ENCODE peak calls at places on chromosomes 6 and 20, in ten cellular contexts. One of them, this sample, is unnamed.

GRCh38 chr20:38825901-38826625 is 20.6 kb downstream of the PPP1R16B start:
- DNase-seq in pancreas: peak
- DNase-seq in endothelial cell: no peak
- DNase-seq in neural crest cell: no peak
- DNase-seq in AG10803: peak
- DNase-seq in glutamatergic neuron: no peak
- DNase-seq in left ventricle myocardium inferior: no peak
- DNase-seq in brain microvascular endothelial cell: peak
- DNase-seq in HFF-Myc: peak
- DNase-seq in AG09309: peak
- DNase-seq in this sample: peak

GRCh38 chr20:2986466-2986865 is 57.0 kb upstream of the GNRH2 start:
- DNase-seq in neural crest cell: no peak
- DNase-seq in left ventricle myocardium inferior: no peak
- DNase-seq in AG10803: peak
- DNase-seq in glutamatergic neuron: no peak
- DNase-seq in pancreas: no peak
- DNase-seq in endothelial cell: no peak
- DNase-seq in AG09309: no peak
- DNase-seq in brain microvascular endothelial cell: no peak
- DNase-seq in HFF-Myc: no peak
- DNase-seq in this sample: no peak

GRCh38 chr6:125271486-125272159 is 30.1 kb downstream of the HDDC2 start:
- DNase-seq in left ventricle myocardium inferior: no peak
- DNase-seq in HFF-Myc: no peak
- DNase-seq in glutamatergic neuron: no peak
- DNase-seq in endothelial cell: no peak
- DNase-seq in brain microvascular endothelial cell: no peak
- DNase-seq in AG09309: no peak
- DNase-seq in pancreas: no peak
- DNase-seq in neural crest cell: no peak
- DNase-seq in AG10803: peak
- DNase-seq in this sample: no peak

GRCh38 chr6:17156966-17157365 is 55.1 kb downstream of the STMND1 start:
- DNase-seq in endothelial cell: no peak
- DNase-seq in AG09309: no peak
- DNase-seq in brain microvascular endothelial cell: no peak
- DNase-seq in neural crest cell: no peak
- DNase-seq in left ventricle myocardium inferior: no peak
- DNase-seq in HFF-Myc: no peak
- DNase-seq in glutamatergic neuron: no peak
- DNase-seq in pancreas: no peak
- DNase-seq in AG10803: no peak
- DNase-seq in this sample: no peak

GRCh38 chr20:50663095-50663821 is 28.1 kb downstream of the RIPOR3 start:
- DNase-seq in pancreas: peak
- DNase-seq in HFF-Myc: no peak
- DNase-seq in endothelial cell: no peak
- DNase-seq in glutamatergic neuron: no peak
- DNase-seq in neural crest cell: no peak
- DNase-seq in AG09309: no peak
- DNase-seq in left ventricle myocardium inferior: peak
- DNase-seq in AG10803: no peak
- DNase-seq in brain microvascular endothelial cell: no peak
- DNase-seq in this sample: no peak

GRCh38 chr6:119353696-119354095 is 4.1 kb upstream of the MAN1A1 start:
- DNase-seq in neural crest cell: no peak
- DNase-seq in pancreas: no peak
- DNase-seq in AG10803: no peak
- DNase-seq in endothelial cell: no peak
- DNase-seq in glutamatergic neuron: no peak
- DNase-seq in HFF-Myc: no peak
- DNase-seq in left ventricle myocardium inferior: no peak
- DNase-seq in brain microvascular endothelial cell: no peak
- DNase-seq in AG09309: no peak
- DNase-seq in this sample: no peak

GRCh38 chr20:25372584-25373336 is 17.9 kb downstream of the ABHD12 start:
- DNase-seq in brain microvascular endothelial cell: peak
- DNase-seq in left ventricle myocardium inferior: no peak
- DNase-seq in AG10803: peak
- DNase-seq in endothelial cell: no peak
- DNase-seq in pancreas: no peak
- DNase-seq in neural crest cell: no peak
- DNase-seq in glutamatergic neuron: no peak
- DNase-seq in HFF-Myc: peak
- DNase-seq in AG09309: peak
- DNase-seq in this sample: peak

GRCh38 chr6:148935705-148936306 is 189.0 kb downstream of the UST start:
- DNase-seq in neural crest cell: no peak
- DNase-seq in brain microvascular endothelial cell: peak
- DNase-seq in endothelial cell: no peak
- DNase-seq in glutamatergic neuron: no peak
- DNase-seq in left ventricle myocardium inferior: no peak
- DNase-seq in AG10803: peak
- DNase-seq in HFF-Myc: no peak
- DNase-seq in AG09309: peak
- DNase-seq in pancreas: no peak
- DNase-seq in this sample: no peak

GRCh38 chr6:15874821-15875220 is 212.0 kb upstream of the DTNBP1 start:
- DNase-seq in neural crest cell: no peak
- DNase-seq in glutamatergic neuron: no peak
- DNase-seq in left ventricle myocardium inferior: no peak
- DNase-seq in brain microvascular endothelial cell: peak
- DNase-seq in AG09309: no peak
- DNase-seq in pancreas: no peak
- DNase-seq in HFF-Myc: no peak
- DNase-seq in endothelial cell: no peak
- DNase-seq in AG10803: peak
- DNase-seq in this sample: no peak

GRCh38 chr20:17641993-17642392 is 40.0 kb downstream of the RRBP1 start:
- DNase-seq in pancreas: no peak
- DNase-seq in brain microvascular endothelial cell: no peak
- DNase-seq in endothelial cell: no peak
- DNase-seq in neural crest cell: no peak
- DNase-seq in glutamatergic neuron: no peak
- DNase-seq in HFF-Myc: no peak
- DNase-seq in AG09309: no peak
- DNase-seq in AG10803: no peak
- DNase-seq in left ventricle myocardium inferior: peak
- DNase-seq in this sample: no peak

GRCh38 chr6:129267028-129267427 is 384.1 kb downstream of the LAMA2 start:
- DNase-seq in AG09309: no peak
- DNase-seq in endothelial cell: no peak
- DNase-seq in HFF-Myc: no peak
- DNase-seq in neural crest cell: no peak
- DNase-seq in glutamatergic neuron: peak
- DNase-seq in pancreas: no peak
- DNase-seq in AG10803: no peak
- DNase-seq in brain microvascular endothelial cell: no peak
- DNase-seq in left ventricle myocardium inferior: no peak
- DNase-seq in this sample: no peak

GRCh38 chr20:38730989-38731737 is 6.9 kb downstream of the SLC32A1 start:
- DNase-seq in HFF-Myc: no peak
- DNase-seq in AG10803: peak
- DNase-seq in neural crest cell: peak
- DNase-seq in endothelial cell: peak
- DNase-seq in pancreas: peak
- DNase-seq in AG09309: no peak
- DNase-seq in glutamatergic neuron: peak
- DNase-seq in left ventricle myocardium inferior: peak
- DNase-seq in brain microvascular endothelial cell: peak
- DNase-seq in this sample: no peak

GRCh38 chr6:84074988-84075781 is 41.6 kb downstream of the MRAP2 start:
- DNase-seq in AG10803: peak
- DNase-seq in pancreas: no peak
- DNase-seq in endothelial cell: no peak
- DNase-seq in glutamatergic neuron: no peak
- DNase-seq in AG09309: no peak
- DNase-seq in left ventricle myocardium inferior: no peak
- DNase-seq in brain microvascular endothelial cell: peak
- DNase-seq in neural crest cell: no peak
- DNase-seq in HFF-Myc: peak
- DNase-seq in this sample: no peak

DNA sequence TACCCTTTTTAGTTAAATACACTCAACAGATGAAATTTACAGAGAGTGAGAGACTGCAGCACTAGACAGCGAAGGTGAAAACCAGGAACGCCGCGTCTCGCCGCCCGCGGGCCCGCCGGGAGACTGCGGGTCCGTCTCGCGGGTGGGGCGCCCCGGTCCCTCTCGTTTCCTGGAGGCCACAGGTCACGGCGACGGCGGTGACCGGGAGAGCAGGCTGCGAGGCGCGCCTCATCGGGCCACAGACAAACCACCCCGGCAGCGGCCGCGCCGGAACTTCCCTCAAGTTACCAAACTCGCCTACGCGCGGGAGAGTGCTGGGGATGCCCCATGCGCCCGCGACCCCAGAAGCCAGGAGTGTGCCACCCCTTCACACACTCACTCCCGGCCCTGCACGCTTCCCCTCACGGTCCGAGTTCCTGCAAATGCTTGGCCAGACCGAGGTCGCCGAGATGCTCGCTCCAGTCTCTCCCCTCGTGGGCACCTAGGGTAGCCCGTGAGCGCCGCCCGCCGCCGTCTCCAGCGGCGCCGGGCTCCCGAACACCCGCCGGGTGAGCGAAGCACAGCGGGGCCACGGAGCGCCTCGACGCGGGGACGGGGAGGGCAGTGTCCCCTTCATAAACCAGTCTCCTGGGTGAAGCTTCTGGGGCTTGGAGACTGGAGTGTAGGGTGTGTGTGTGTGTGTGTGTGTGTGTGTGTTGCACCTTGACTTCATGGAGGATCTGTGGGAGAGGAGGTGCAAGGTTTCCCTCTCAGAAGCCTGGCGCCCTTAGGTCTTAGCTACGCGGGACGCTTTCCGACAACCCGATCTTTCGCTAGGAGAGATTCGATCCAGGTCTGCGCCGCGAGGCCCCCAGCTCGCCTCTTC is 1.4 kb downstream of the BACH2 start:
- DNase-seq in AG10803: peak
- DNase-seq in brain microvascular endothelial cell: peak
- DNase-seq in glutamatergic neuron: peak
- DNase-seq in HFF-Myc: no peak
- DNase-seq in endothelial cell: peak
- DNase-seq in AG09309: no peak
- DNase-seq in pancreas: peak
- DNase-seq in neural crest cell: peak
- DNase-seq in left ventricle myocardium inferior: peak
- DNase-seq in this sample: no peak
- TF ChIP-seq CTCF in AG10803: no peak
- TF ChIP-seq CTCF in brain microvascular endothelial cell: peak
- TF ChIP-seq CTCF in glutamatergic neuron: no peak
- TF ChIP-seq CTCF in HFF-Myc: peak
- TF ChIP-seq CTCF in endothelial cell: no peak
- TF ChIP-seq CTCF in AG09309: no peak
- TF ChIP-seq CTCF in pancreas: no peak
- TF ChIP-seq CTCF in neural crest cell: peak
- TF ChIP-seq CTCF in left ventricle myocardium inferior: peak
- TF ChIP-seq CTCF in this sample: peak

GRCh38 chr6:159213401-159213800 is 44.2 kb downstream of the FNDC1 start:
- DNase-seq in neural crest cell: no peak
- DNase-seq in brain microvascular endothelial cell: no peak
- DNase-seq in glutamatergic neuron: no peak
- DNase-seq in pancreas: no peak
- DNase-seq in AG09309: peak
- DNase-seq in HFF-Myc: no peak
- DNase-seq in AG10803: peak
- DNase-seq in left ventricle myocardium inferior: no peak
- DNase-seq in endothelial cell: no peak
- DNase-seq in this sample: no peak

GRCh38 chr6:159220093-159220492 is 50.9 kb downstream of the FNDC1 start:
- DNase-seq in pancreas: no peak
- DNase-seq in endothelial cell: no peak
- DNase-seq in neural crest cell: no peak
- DNase-seq in brain microvascular endothelial cell: no peak
- DNase-seq in HFF-Myc: no peak
- DNase-seq in AG10803: no peak
- DNase-seq in glutamatergic neuron: no peak
- DNase-seq in AG09309: no peak
- DNase-seq in left ventricle myocardium inferior: no peak
- DNase-seq in this sample: no peak

GRCh38 chr6:159214281-159214680 is 45.1 kb downstream of the FNDC1 start:
- DNase-seq in neural crest cell: no peak
- DNase-seq in AG10803: no peak
- DNase-seq in HFF-Myc: no peak
- DNase-seq in AG09309: no peak
- DNase-seq in endothelial cell: no peak
- DNase-seq in glutamatergic neuron: no peak
- DNase-seq in left ventricle myocardium inferior: no peak
- DNase-seq in pancreas: no peak
- DNase-seq in brain microvascular endothelial cell: no peak
- DNase-seq in this sample: no peak

GRCh38 chr6:159221486-159222170 is 52.4 kb downstream of the FNDC1 start:
- DNase-seq in pancreas: no peak
- DNase-seq in brain microvascular endothelial cell: no peak
- DNase-seq in HFF-Myc: no peak
- DNase-seq in endothelial cell: no peak
- DNase-seq in AG09309: no peak
- DNase-seq in neural crest cell: no peak
- DNase-seq in glutamatergic neuron: no peak
- DNase-seq in left ventricle myocardium inferior: no peak
- DNase-seq in AG10803: no peak
- DNase-seq in this sample: no peak

GRCh38 chr6:159217595-159218275 is 48.5 kb downstream of the FNDC1 start:
- DNase-seq in glutamatergic neuron: peak
- DNase-seq in neural crest cell: peak
- DNase-seq in endothelial cell: peak
- DNase-seq in AG10803: peak
- DNase-seq in pancreas: peak
- DNase-seq in AG09309: no peak
- DNase-seq in brain microvascular endothelial cell: peak
- DNase-seq in left ventricle myocardium inferior: no peak
- DNase-seq in HFF-Myc: peak
- DNase-seq in this sample: peak
- TF ChIP-seq CTCF in glutamatergic neuron: peak
- TF ChIP-seq CTCF in neural crest cell: peak
- TF ChIP-seq CTCF in endothelial cell: no peak
- TF ChIP-seq CTCF in AG10803: peak
- TF ChIP-seq CTCF in pancreas: peak
- TF ChIP-seq CTCF in AG09309: peak
- TF ChIP-seq CTCF in brain microvascular endothelial cell: peak
- TF ChIP-seq CTCF in left ventricle myocardium inferior: peak
- TF ChIP-seq CTCF in HFF-Myc: peak
- TF ChIP-seq CTCF in this sample: peak

GRCh38 chr6:165890404-165890735 is 227.3 kb upstream of the PDE10A start:
- DNase-seq in neural crest cell: no peak
- DNase-seq in glutamatergic neuron: no peak
- DNase-seq in AG10803: no peak
- DNase-seq in pancreas: no peak
- DNase-seq in left ventricle myocardium inferior: no peak
- DNase-seq in brain microvascular endothelial cell: no peak
- DNase-seq in AG09309: no peak
- DNase-seq in HFF-Myc: no peak
- DNase-seq in endothelial cell: no peak
- DNase-seq in this sample: no peak
- TF ChIP-seq CTCF in neural crest cell: no peak
- TF ChIP-seq CTCF in glutamatergic neuron: peak
- TF ChIP-seq CTCF in AG10803: no peak
- TF ChIP-seq CTCF in pancreas: no peak
- TF ChIP-seq CTCF in left ventricle myocardium inferior: no peak
- TF ChIP-seq CTCF in brain microvascular endothelial cell: no peak
- TF ChIP-seq CTCF in AG09309: no peak
- TF ChIP-seq CTCF in HFF-Myc: no peak
- TF ChIP-seq CTCF in endothelial cell: no peak
- TF ChIP-seq CTCF in this sample: no peak

GRCh38 chr6:41723178-41723935 is 12.1 kb downstream of the TFEB start:
- DNase-seq in HFF-Myc: no peak
- DNase-seq in AG10803: peak
- DNase-seq in brain microvascular endothelial cell: peak
- DNase-seq in AG09309: peak
- DNase-seq in left ventricle myocardium inferior: peak
- DNase-seq in glutamatergic neuron: peak
- DNase-seq in pancreas: no peak
- DNase-seq in endothelial cell: no peak
- DNase-seq in neural crest cell: no peak
- DNase-seq in this sample: no peak
- TF ChIP-seq CTCF in HFF-Myc: no peak
- TF ChIP-seq CTCF in AG10803: peak
- TF ChIP-seq CTCF in brain microvascular endothelial cell: peak
- TF ChIP-seq CTCF in AG09309: no peak
- TF ChIP-seq CTCF in left ventricle myocardium inferior: peak
- TF ChIP-seq CTCF in glutamatergic neuron: no peak
- TF ChIP-seq CTCF in pancreas: no peak
- TF ChIP-seq CTCF in endothelial cell: no peak
- TF ChIP-seq CTCF in neural crest cell: no peak
- TF ChIP-seq CTCF in this sample: no peak

This sample was measured in astrocyte of the cerebellum.